ENCODE peak calls at places on chromosomes 3 and 15, in nine cellular contexts. One of them, this sample, is unnamed.

GRCh38 chr3:59663076-59663850 is 613.4 kb upstream of the CFAP20DC start:
- DNase-seq in tibial artery: no peak
- DNase-seq in AG10803: no peak
- DNase-seq in spleen: no peak
- DNase-seq in sigmoid colon: no peak
- DNase-seq in fibroblast of the aortic adventitia: no peak
- DNase-seq in heart left ventricle: no peak
- DNase-seq in CD8-positive, alpha-beta T cell: no peak
- DNase-seq in HepG2: no peak
- DNase-seq in this sample: no peak

GRCh38 chr15:70044168-70044567 is 53.5 kb downstream of the TLE3 start:
- DNase-seq in AG10803: no peak
- DNase-seq in tibial artery: peak
- DNase-seq in sigmoid colon: no peak
- DNase-seq in CD8-positive, alpha-beta T cell: no peak
- DNase-seq in heart left ventricle: no peak
- DNase-seq in fibroblast of the aortic adventitia: no peak
- DNase-seq in spleen: peak
- DNase-seq in HepG2: no peak
- DNase-seq in this sample: no peak

GRCh38 chr3:40043444-40043755 is 234.0 kb downstream of the MYRIP start:
- DNase-seq in HepG2: no peak
- DNase-seq in sigmoid colon: no peak
- DNase-seq in AG10803: peak
- DNase-seq in heart left ventricle: no peak
- DNase-seq in CD8-positive, alpha-beta T cell: no peak
- DNase-seq in spleen: no peak
- DNase-seq in tibial artery: no peak
- DNase-seq in fibroblast of the aortic adventitia: peak
- DNase-seq in this sample: peak

GRCh38 chr3:189981668-189982067 is 139.0 kb downstream of the P3H2 start:
- DNase-seq in sigmoid colon: peak
- DNase-seq in fibroblast of the aortic adventitia: peak
- DNase-seq in HepG2: no peak
- DNase-seq in heart left ventricle: no peak
- DNase-seq in AG10803: peak
- DNase-seq in spleen: no peak
- DNase-seq in tibial artery: no peak
- DNase-seq in CD8-positive, alpha-beta T cell: no peak
- DNase-seq in this sample: peak

GRCh38 chr3:167684389-167684993 is 30.7 kb upstream of the WDR49 start:
- DNase-seq in fibroblast of the aortic adventitia: peak
- DNase-seq in sigmoid colon: no peak
- DNase-seq in CD8-positive, alpha-beta T cell: peak
- DNase-seq in spleen: no peak
- DNase-seq in AG10803: peak
- DNase-seq in tibial artery: no peak
- DNase-seq in HepG2: peak
- DNase-seq in heart left ventricle: no peak
- DNase-seq in this sample: peak

GRCh38 chr15:85289677-85290365 is 90.6 kb upstream of the AKAP13 start:
- DNase-seq in AG10803: peak
- DNase-seq in tibial artery: no peak
- DNase-seq in heart left ventricle: peak
- DNase-seq in HepG2: peak
- DNase-seq in sigmoid colon: no peak
- DNase-seq in spleen: no peak
- DNase-seq in CD8-positive, alpha-beta T cell: no peak
- DNase-seq in fibroblast of the aortic adventitia: peak
- DNase-seq in this sample: peak

GRCh38 chr15:77821188-77821958 is 188.7 kb upstream of the LINGO1 start:
- DNase-seq in heart left ventricle: peak
- DNase-seq in fibroblast of the aortic adventitia: peak
- DNase-seq in sigmoid colon: no peak
- DNase-seq in spleen: no peak
- DNase-seq in CD8-positive, alpha-beta T cell: no peak
- DNase-seq in tibial artery: no peak
- DNase-seq in HepG2: peak
- DNase-seq in AG10803: peak
- DNase-seq in this sample: peak

GRCh38 chr15:58331562-58331902 is 100.3 kb upstream of the LIPC start:
- DNase-seq in sigmoid colon: no peak
- DNase-seq in AG10803: no peak
- DNase-seq in fibroblast of the aortic adventitia: no peak
- DNase-seq in heart left ventricle: no peak
- DNase-seq in HepG2: peak
- DNase-seq in CD8-positive, alpha-beta T cell: no peak
- DNase-seq in tibial artery: no peak
- DNase-seq in spleen: no peak
- DNase-seq in this sample: no peak

GRCh38 chr3:4981688-4982494 is 2.7 kb downstream of the BHLHE40 start:
- DNase-seq in HepG2: peak
- DNase-seq in sigmoid colon: no peak
- DNase-seq in AG10803: peak
- DNase-seq in heart left ventricle: no peak
- DNase-seq in CD8-positive, alpha-beta T cell: no peak
- DNase-seq in fibroblast of the aortic adventitia: peak
- DNase-seq in tibial artery: no peak
- DNase-seq in spleen: no peak
- DNase-seq in this sample: peak

GRCh38 chr15:50315814-50316630 is 39.0 kb downstream of the GABPB1 start:
- DNase-seq in CD8-positive, alpha-beta T cell: no peak
- DNase-seq in tibial artery: no peak
- DNase-seq in sigmoid colon: no peak
- DNase-seq in fibroblast of the aortic adventitia: peak
- DNase-seq in heart left ventricle: no peak
- DNase-seq in spleen: no peak
- DNase-seq in AG10803: peak
- DNase-seq in HepG2: peak
- DNase-seq in this sample: peak

GRCh38 chr3:8579101-8579500 is 65.5 kb downstream of the SSUH2 start:
- DNase-seq in AG10803: no peak
- DNase-seq in spleen: no peak
- DNase-seq in sigmoid colon: no peak
- DNase-seq in CD8-positive, alpha-beta T cell: no peak
- DNase-seq in tibial artery: no peak
- DNase-seq in HepG2: no peak
- DNase-seq in heart left ventricle: no peak
- DNase-seq in fibroblast of the aortic adventitia: no peak
- DNase-seq in this sample: no peak

GRCh38 chr3:100106094-100106493 is 8.2 kb downstream of the FILIP1L start:
- DNase-seq in CD8-positive, alpha-beta T cell: no peak
- DNase-seq in fibroblast of the aortic adventitia: no peak
- DNase-seq in spleen: no peak
- DNase-seq in sigmoid colon: no peak
- DNase-seq in heart left ventricle: no peak
- DNase-seq in HepG2: no peak
- DNase-seq in AG10803: no peak
- DNase-seq in tibial artery: no peak
- DNase-seq in this sample: no peak

GRCh38 chr3:197880361-197881339 is 69.3 kb upstream of the RPL35A start:
- DNase-seq in heart left ventricle: no peak
- DNase-seq in fibroblast of the aortic adventitia: no peak
- DNase-seq in AG10803: no peak
- DNase-seq in spleen: no peak
- DNase-seq in HepG2: peak
- DNase-seq in sigmoid colon: no peak
- DNase-seq in tibial artery: no peak
- DNase-seq in CD8-positive, alpha-beta T cell: no peak
- DNase-seq in this sample: no peak

GRCh38 chr3:129360705-129361460 is 67.6 kb downstream of the EFCAB12 start:
- DNase-seq in AG10803: no peak
- DNase-seq in heart left ventricle: no peak
- DNase-seq in HepG2: no peak
- DNase-seq in sigmoid colon: no peak
- DNase-seq in tibial artery: no peak
- DNase-seq in spleen: no peak
- DNase-seq in fibroblast of the aortic adventitia: no peak
- DNase-seq in CD8-positive, alpha-beta T cell: no peak
- DNase-seq in this sample: no peak

GRCh38 chr3:140863481-140864084 is 78.1 kb upstream of the SLC25A36 start:
- DNase-seq in spleen: no peak
- DNase-seq in tibial artery: no peak
- DNase-seq in sigmoid colon: no peak
- DNase-seq in CD8-positive, alpha-beta T cell: peak
- DNase-seq in fibroblast of the aortic adventitia: peak
- DNase-seq in AG10803: peak
- DNase-seq in HepG2: peak
- DNase-seq in heart left ventricle: peak
- DNase-seq in this sample: peak

GRCh38 chr15:88920186-88920891 is 7.2 kb upstream of the MFGE8 start:
- DNase-seq in heart left ventricle: no peak
- DNase-seq in sigmoid colon: no peak
- DNase-seq in HepG2: no peak
- DNase-seq in CD8-positive, alpha-beta T cell: no peak
- DNase-seq in spleen: no peak
- DNase-seq in tibial artery: no peak
- DNase-seq in AG10803: peak
- DNase-seq in fibroblast of the aortic adventitia: peak
- DNase-seq in this sample: peak

GRCh38 chr15:45773149-45773548 is 138.3 kb downstream of the SQOR start:
- DNase-seq in AG10803: no peak
- DNase-seq in heart left ventricle: no peak
- DNase-seq in spleen: no peak
- DNase-seq in tibial artery: no peak
- DNase-seq in HepG2: no peak
- DNase-seq in fibroblast of the aortic adventitia: no peak
- DNase-seq in CD8-positive, alpha-beta T cell: no peak
- DNase-seq in sigmoid colon: no peak
- DNase-seq in this sample: no peak
- TF ChIP-seq CTCF in AG10803: no peak
- TF ChIP-seq CTCF in heart left ventricle: no peak
- TF ChIP-seq CTCF in spleen: no peak
- TF ChIP-seq CTCF in tibial artery: no peak
- TF ChIP-seq CTCF in HepG2: no peak
- TF ChIP-seq CTCF in fibroblast of the aortic adventitia: no peak
- TF ChIP-seq CTCF in CD8-positive, alpha-beta T cell: no peak
- TF ChIP-seq CTCF in sigmoid colon: no peak
- TF ChIP-seq CTCF in this sample: no peak

DNA sequence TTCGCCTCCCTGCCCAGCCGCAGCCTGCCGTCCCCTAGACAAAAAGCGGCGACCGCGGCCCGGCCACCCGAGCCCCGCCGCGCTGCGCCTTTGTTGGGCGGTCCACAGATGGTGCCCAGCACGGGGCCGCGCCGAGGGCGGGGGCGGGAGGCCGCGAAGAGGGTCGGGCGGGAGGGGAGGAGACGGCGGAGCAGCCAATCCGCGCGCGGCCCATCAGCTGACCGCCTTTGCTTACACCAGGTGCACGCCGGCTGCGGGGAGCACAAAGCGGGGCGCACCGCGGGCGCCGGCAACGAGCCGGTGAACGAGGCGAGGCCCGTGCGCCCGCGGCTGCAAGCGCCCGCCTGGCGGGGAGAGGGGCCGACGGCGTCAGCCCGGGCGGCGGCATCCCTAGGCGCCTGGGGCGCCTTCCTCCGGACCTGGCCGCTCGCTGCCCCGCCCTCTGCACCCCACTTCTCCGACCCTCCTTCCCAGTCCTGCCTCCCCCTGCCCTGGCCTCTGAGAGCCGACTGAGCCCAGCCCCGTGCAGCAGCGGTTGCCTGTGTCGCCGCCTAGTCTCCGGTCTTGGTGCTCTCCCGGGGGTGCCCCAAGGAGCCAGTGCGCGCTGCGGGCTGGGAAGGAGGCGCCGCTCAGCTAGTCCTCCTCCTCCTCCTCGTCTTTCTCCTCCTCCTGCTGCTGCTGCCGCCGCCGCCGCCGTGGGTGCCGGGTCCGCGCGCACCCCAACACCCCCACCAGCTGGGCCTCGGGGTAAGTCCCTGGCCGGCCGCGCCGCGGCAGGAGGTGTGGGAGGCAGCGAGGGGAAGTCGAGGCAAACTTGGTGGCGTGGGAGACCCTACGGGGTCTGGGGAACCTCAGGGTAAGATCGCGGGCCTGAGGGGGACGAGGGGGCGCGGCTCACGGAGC is at the start of gene LRRN1:
- DNase-seq in spleen: peak
- DNase-seq in heart left ventricle: peak
- DNase-seq in fibroblast of the aortic adventitia: no peak
- DNase-seq in sigmoid colon: peak
- DNase-seq in tibial artery: peak
- DNase-seq in AG10803: no peak
- DNase-seq in CD8-positive, alpha-beta T cell: peak
- DNase-seq in HepG2: no peak
- DNase-seq in this sample: peak
- H3K4me3 ChIP-seq in spleen: peak
- H3K4me3 ChIP-seq in heart left ventricle: peak
- H3K4me3 ChIP-seq in fibroblast of the aortic adventitia: no peak
- H3K4me3 ChIP-seq in sigmoid colon: peak
- H3K4me3 ChIP-seq in tibial artery: peak
- H3K4me3 ChIP-seq in AG10803: no peak
- H3K4me3 ChIP-seq in CD8-positive, alpha-beta T cell: peak
- H3K4me3 ChIP-seq in HepG2: no peak
- H3K4me3 ChIP-seq in this sample: peak

DNA sequence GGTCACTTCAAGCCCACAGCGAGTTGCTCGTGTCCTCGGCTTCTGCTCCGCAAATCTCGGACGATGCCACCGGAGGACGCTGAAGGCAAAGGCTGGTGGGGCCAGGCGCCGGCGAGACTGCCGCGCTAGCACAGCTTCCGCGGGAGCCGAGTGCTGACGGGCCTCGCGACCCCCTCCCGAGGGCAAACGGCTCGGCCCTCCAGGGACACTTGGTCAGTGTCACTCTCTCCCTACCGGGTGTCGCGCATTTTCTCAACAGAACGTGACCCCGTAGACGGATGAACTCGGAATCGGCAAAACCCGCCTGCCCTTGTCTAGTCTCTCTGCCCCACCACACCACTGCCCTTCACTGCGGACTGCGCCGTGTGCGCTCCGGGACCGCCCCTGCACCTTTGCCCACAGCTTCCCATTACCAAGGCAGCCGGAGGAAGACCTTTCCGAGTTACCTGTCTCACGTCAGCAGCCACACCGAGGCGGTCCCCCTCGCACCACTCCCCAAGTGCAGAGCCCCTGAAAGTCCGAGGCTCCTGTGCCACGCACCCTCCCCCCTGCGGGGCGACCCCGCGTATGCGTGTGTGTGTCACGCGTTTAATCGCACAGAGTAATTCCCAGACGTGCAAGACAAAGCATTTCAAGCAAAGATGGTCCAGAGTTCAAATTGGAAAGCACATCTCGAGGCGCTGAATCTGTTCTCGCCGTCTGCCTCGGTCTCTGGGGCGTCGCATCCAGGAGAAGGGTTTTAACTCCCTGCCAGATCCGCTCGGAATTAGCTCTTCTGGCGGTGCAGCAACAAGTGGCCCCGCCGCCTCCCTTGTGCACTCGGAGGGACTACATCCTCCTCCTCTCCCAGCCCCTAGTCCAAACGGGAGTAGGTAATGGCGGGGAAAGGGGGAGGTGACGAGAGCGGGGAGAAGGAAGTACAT is 245.0 kb upstream of the TOPAZ1 start:
- DNase-seq in heart left ventricle: no peak
- DNase-seq in spleen: peak
- DNase-seq in fibroblast of the aortic adventitia: peak
- DNase-seq in tibial artery: no peak
- DNase-seq in sigmoid colon: no peak
- DNase-seq in HepG2: no peak
- DNase-seq in CD8-positive, alpha-beta T cell: no peak
- DNase-seq in AG10803: peak
- DNase-seq in this sample: peak
- TF ChIP-seq CTCF in heart left ventricle: peak
- TF ChIP-seq CTCF in spleen: no peak
- TF ChIP-seq CTCF in fibroblast of the aortic adventitia: peak
- TF ChIP-seq CTCF in tibial artery: no peak
- TF ChIP-seq CTCF in sigmoid colon: no peak
- TF ChIP-seq CTCF in HepG2: no peak
- TF ChIP-seq CTCF in CD8-positive, alpha-beta T cell: no peak
- TF ChIP-seq CTCF in AG10803: peak
- TF ChIP-seq CTCF in this sample: peak

GRCh38 chr3:155872904-155873646 is 2.6 kb downstream of the GMPS start:
- DNase-seq in fibroblast of the aortic adventitia: no peak
- DNase-seq in sigmoid colon: no peak
- DNase-seq in HepG2: no peak
- DNase-seq in CD8-positive, alpha-beta T cell: no peak
- DNase-seq in spleen: no peak
- DNase-seq in AG10803: no peak
- DNase-seq in heart left ventricle: no peak
- DNase-seq in tibial artery: no peak
- DNase-seq in this sample: no peak
- H3K4me3 ChIP-seq in fibroblast of the aortic adventitia: peak
- H3K4me3 ChIP-seq in sigmoid colon: no peak
- H3K4me3 ChIP-seq in HepG2: peak
- H3K4me3 ChIP-seq in CD8-positive, alpha-beta T cell: no peak
- H3K4me3 ChIP-seq in spleen: no peak
- H3K4me3 ChIP-seq in AG10803: no peak
- H3K4me3 ChIP-seq in heart left ventricle: no peak
- H3K4me3 ChIP-seq in tibial artery: no peak
- H3K4me3 ChIP-seq in this sample: no peak

This sample was measured in astrocyte of the spinal cord.